ENCODE peak calls at places on chromosomes 1 and 21, in seven cellular contexts. Z is brain microvascular endothelial cell, U is H54, R is anterior cingulate cortex, B is neuronal stem cell, Y is uterus, D is left ventricle myocardium inferior. N is an unnamed sample.

GRCh38 chr1:165383067-165383466 is 26.6 kb upstream of the LMX1A start:
- DNase-seq in Y (peak), D (peak), B (no peak), Z (no peak), R (peak), U (no peak), N (no peak)

GRCh38 chr1:245154429-245155185 is at the start of gene KIF26B:
- DNase-seq in Z (peak), B (peak), D (no peak), R (no peak), U (peak), Y (no peak), N (peak)

GRCh38 chr1:30491831-30492230 is 231.6 kb downstream of the MATN1 start:
- DNase-seq in Y (no peak), B (no peak), D (no peak), R (no peak), U (no peak), Z (no peak), N (no peak)

GRCh38 chr1:63946866-63947491 is 173.2 kb downstream of the ROR1 start:
- DNase-seq in U (no peak), B (no peak), Y (no peak), Z (peak), D (peak), R (no peak), N (no peak)

GRCh38 chr1:235229868-235230267 is 68.8 kb upstream of the RBM34 start:
- DNase-seq in B (no peak), R (no peak), D (no peak), U (no peak), Z (no peak), Y (no peak), N (no peak)

GRCh38 chr1:27491748-27492700 is 2.1 kb upstream of the WASF2 start:
- DNase-seq in B (no peak), Z (no peak), D (peak), R (peak), Y (peak), U (no peak), N (no peak)

GRCh38 chr1:79052829-79053449 is 46.4 kb upstream of the ADGRL4 start:
- DNase-seq in D (no peak), Y (no peak), R (no peak), Z (no peak), U (no peak), B (no peak), N (no peak)

GRCh38 chr21:42093991-42094417 is 22.9 kb downstream of the UMODL1 start:
- DNase-seq in Y (no peak), D (no peak), B (no peak), R (no peak), Z (peak), U (peak), N (no peak)

GRCh38 chr21:42627527-42628289 is 25.7 kb upstream of the PDE9A start:
- DNase-seq in R (no peak), Z (no peak), B (no peak), D (peak), Y (no peak), U (no peak), N (no peak)

GRCh38 chr1:226378071-226378470 is 29.8 kb downstream of the PARP1 start:
- DNase-seq in U (no peak), Y (no peak), B (no peak), Z (peak), R (no peak), D (no peak), N (no peak)

GRCh38 chr1:198333744-198334143 is 176.9 kb downstream of the NEK7 start:
- DNase-seq in B (no peak), U (no peak), R (no peak), D (no peak), Z (no peak), Y (no peak), N (no peak)

GRCh38 chr1:24586970-24587820 is 31.3 kb downstream of the NCMAP start:
- DNase-seq in Z (peak), B (peak), R (peak), Y (no peak), D (no peak), U (peak), N (peak)

GRCh38 chr21:41316641-41317392 is at the start of gene FAM3B:
- DNase-seq in U (no peak), Y (no peak), R (no peak), D (no peak), B (peak), Z (no peak), N (no peak)

GRCh38 chr1:80462006-80462405 is 1338.7 kb upstream of the ADGRL2 start:
- DNase-seq in B (no peak), R (no peak), Y (no peak), D (no peak), Z (no peak), U (no peak), N (no peak)

GRCh38 chr1:241253491-241253890 is 103.5 kb downstream of the RGS7 start:
- DNase-seq in U (no peak), Y (no peak), D (no peak), Z (no peak), B (no peak), R (no peak), N (no peak)